ENCODE peak calls at places on chromosomes 11 and 22, in nine cellular contexts. F, C, H, R, U, M, V, W and P are unnamed samples. For H3K36me3, the result is how much of the 10 kb centered on the place peaks cover.

GRCh38 chr22:48105254-48105653 is 1342.8 kb downstream of the TBC1D22A start:
- DNase-seq in F (no peak), M (no peak), C (no peak), W (no peak), U (no peak), H (no peak), V (no peak), R (no peak), P (no peak)

GRCh38 chr11:8352852-8353505 is 89.3 kb upstream of the LMO1 start:
- DNase-seq in C (no peak), U (no peak), M (no peak), R (no peak), H (no peak), W (no peak), V (no peak), F (no peak), P (no peak)

GRCh38 chr11:9758676-9759518 is 95.0 kb downstream of the SWAP70 start:
- DNase-seq in M (peak), R (peak), V (peak), H (peak), F (peak), C (peak), W (peak), U (no peak), P (peak)

GRCh38 chr11:76215946-76216345 is 9.6 kb upstream of the WNT11 start:
- DNase-seq in M (no peak), R (no peak), C (no peak), F (no peak), U (no peak), V (peak), H (no peak), W (peak), P (no peak)

GRCh38 chr11:95135155-95135554 is 45.5 kb downstream of the ENDOD1 start:
- DNase-seq in V (no peak), W (no peak), R (peak), M (no peak), H (no peak), C (no peak), F (no peak), U (no peak), P (no peak)

GRCh38 chr11:102730036-102730815 is 5.5 kb upstream of the MMP8 start:
- DNase-seq in U (no peak), F (no peak), W (no peak), H (no peak), R (no peak), M (no peak), V (no peak), C (no peak), P (no peak)

GRCh38 chr11:130449996-130450419 is 1.6 kb downstream of the ADAMTS15 start:
- DNase-seq in V (peak), U (no peak), M (no peak), R (peak), H (peak), F (no peak), W (peak), C (peak), P (peak)

GRCh38 chr11:128269466-128269865 is 317.9 kb downstream of the ETS1 start:
- DNase-seq in F (no peak), W (no peak), C (no peak), R (no peak), U (no peak), H (no peak), M (no peak), V (no peak), P (no peak)

GRCh38 chr11:111359223-111360149 is 19.6 kb downstream of the POU2AF1 start:
- DNase-seq in C (no peak), V (no peak), M (no peak), R (no peak), H (peak), F (no peak), U (no peak), W (no peak), P (no peak)

GRCh38 chr11:125903753-125904659 is at the start of gene DDX25:
- DNase-seq in H (peak), U (peak), R (no peak), C (no peak), M (peak), W (no peak), V (no peak), F (no peak), P (no peak)

GRCh38 chr22:36775589-36775965 is 342 bp downstream of the IFT27 start:
- DNase-seq in M (peak), F (no peak), W (peak), C (no peak), U (peak), R (peak), H (peak), V (peak), P (no peak)

GRCh38 chr11:60485987-60486386 is 6.6 kb upstream of the MS4A12 start:
- DNase-seq in R (peak), W (no peak), U (peak), M (peak), C (no peak), H (peak), F (no peak), V (no peak), P (peak)

GRCh38 chr22:45240137-45240809 is 421 bp downstream of the KIAA0930 start:
- DNase-seq in M (no peak), W (no peak), F (no peak), R (no peak), H (peak), U (no peak), C (no peak), V (peak), P (no peak)

GRCh38 chr11:116373545-116373944 is 399.2 kb downstream of the BUD13 start:
- DNase-seq in M (no peak), H (no peak), F (no peak), R (no peak), W (no peak), C (no peak), V (no peak), U (no peak), P (no peak)

GRCh38 chr11:109859325-109859724 is 233.9 kb upstream of the ZC3H12C start:
- DNase-seq in C (no peak), H (no peak), V (no peak), W (no peak), R (no peak), F (no peak), U (no peak), M (no peak), P (no peak)

GRCh38 chr22:20130319-20130718 is 1.3 kb upstream of the ZDHHC8 start:
- DNase-seq in H (peak), U (no peak), R (peak), M (no peak), W (no peak), C (no peak), F (no peak), V (no peak), P (no peak)

GRCh38 chr22:25928038-25928437 is 186.1 kb downstream of the MYO18B start:
- DNase-seq in H (peak), V (no peak), C (no peak), U (no peak), R (no peak), M (no peak), W (no peak), F (no peak), P (no peak)

GRCh38 chr22:33726294-33726711 is 194.0 kb downstream of the LARGE1 start:
- DNase-seq in U (no peak), H (no peak), R (peak), C (no peak), F (no peak), W (no peak), M (no peak), V (no peak), P (no peak)

GRCh38 chr22:43824724-43825485 is 12.8 kb upstream of the EFCAB6 start:
- DNase-seq in C (peak), M (no peak), H (no peak), V (no peak), U (no peak), F (no peak), R (no peak), W (no peak), P (no peak)

GRCh38 chr11:78810489-78811090 is 235.9 kb upstream of the NARS2 start:
- DNase-seq in U (no peak), C (no peak), V (no peak), H (no peak), W (no peak), M (no peak), R (no peak), F (no peak), P (no peak)

GRCh38 chr11:75499423-75500305 is 26.1 kb downstream of the GDPD5 start:
- DNase-seq in R (no peak), C (peak), W (peak), U (no peak), F (no peak), V (no peak), H (peak), M (no peak), P (peak)

GRCh38 chr11:112996924-112997323 is 35.7 kb downstream of the NCAM1 start:
- DNase-seq in U (no peak), R (no peak), M (no peak), F (no peak), H (no peak), V (no peak), C (no peak), W (no peak), P (no peak)

DNA sequence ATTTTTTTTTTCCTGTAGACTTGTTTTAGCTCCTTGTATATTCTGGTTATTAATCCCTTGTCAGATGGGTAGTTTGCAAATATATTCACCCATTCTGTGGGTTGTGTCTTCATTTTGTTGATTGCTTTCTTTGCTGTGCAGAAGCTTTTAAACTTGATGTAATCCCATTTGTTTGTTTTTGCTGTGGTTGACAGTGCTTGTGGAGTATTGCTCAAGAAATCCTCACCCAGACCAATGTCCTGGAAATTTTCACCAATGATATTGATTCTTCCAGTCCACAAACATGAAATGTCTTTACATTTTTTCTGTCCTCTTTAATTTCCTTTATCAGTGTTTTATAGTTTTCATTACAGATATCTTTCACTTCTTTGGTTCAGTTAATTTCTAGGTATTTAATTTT is 55.6 kb upstream of the MRGPRX1 start:
- DNase-seq in W (no peak), R (no peak), U (no peak), F (no peak), V (no peak), H (no peak), C (no peak), M (no peak), P (no peak)
- H3K4me3 ChIP-seq in W (no peak), R (no peak), U (no peak), F (no peak), V (no peak), H (no peak), C (no peak), M (no peak), P (no peak)

GRCh38 chr22:41152902-41153301 is 52.2 kb upstream of the L3MBTL2 start:
- DNase-seq in F (no peak), C (no peak), U (no peak), V (no peak), W (no peak), M (no peak), R (no peak), H (no peak), P (no peak)
- H3K36me3 ChIP-seq in F (half or more), C (half or more), U (half or more), V (half or more), W (half or more), M (half or more), R (half or more), H (under half), P (half or more)

DNA sequence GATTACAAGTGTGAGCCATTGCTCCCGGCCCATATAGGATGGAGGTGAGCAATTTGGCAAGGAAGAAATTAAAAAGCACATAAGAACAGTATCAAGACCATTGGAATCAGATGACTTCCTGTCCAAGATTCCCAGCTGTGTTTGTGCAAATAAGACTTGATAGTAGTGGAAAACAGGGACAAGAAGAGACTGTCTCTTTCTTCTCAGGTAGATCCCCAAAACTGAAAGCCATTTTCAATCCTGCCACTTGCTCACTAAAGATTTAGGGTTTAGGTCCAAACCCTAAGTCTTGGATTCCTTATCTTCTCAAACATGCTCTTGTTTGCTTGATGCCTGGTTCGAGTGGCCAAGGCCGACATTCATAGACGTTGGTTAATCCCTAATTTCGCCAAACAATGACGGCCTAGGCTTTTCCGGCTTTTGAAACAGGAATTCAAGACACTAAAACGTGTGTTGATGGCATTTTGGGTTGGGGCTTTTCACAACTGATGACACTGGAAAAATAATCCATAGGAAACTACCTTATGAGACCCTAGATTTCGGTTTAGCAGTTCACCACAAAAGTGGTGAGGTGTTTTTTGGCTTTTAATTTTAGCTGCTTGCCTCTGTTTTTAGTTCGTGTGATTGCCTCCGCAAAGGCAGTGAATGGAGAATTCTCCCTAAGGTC is 1.0 kb upstream of the GTPBP1 start:
- DNase-seq in V (no peak), F (no peak), W (no peak), H (peak), R (no peak), U (no peak), M (no peak), C (no peak), P (no peak)
- H3K27ac ChIP-seq in V (peak), F (peak), W (peak), H (peak), R (peak), U (peak), M (peak), C (peak), P (peak)

DNA sequence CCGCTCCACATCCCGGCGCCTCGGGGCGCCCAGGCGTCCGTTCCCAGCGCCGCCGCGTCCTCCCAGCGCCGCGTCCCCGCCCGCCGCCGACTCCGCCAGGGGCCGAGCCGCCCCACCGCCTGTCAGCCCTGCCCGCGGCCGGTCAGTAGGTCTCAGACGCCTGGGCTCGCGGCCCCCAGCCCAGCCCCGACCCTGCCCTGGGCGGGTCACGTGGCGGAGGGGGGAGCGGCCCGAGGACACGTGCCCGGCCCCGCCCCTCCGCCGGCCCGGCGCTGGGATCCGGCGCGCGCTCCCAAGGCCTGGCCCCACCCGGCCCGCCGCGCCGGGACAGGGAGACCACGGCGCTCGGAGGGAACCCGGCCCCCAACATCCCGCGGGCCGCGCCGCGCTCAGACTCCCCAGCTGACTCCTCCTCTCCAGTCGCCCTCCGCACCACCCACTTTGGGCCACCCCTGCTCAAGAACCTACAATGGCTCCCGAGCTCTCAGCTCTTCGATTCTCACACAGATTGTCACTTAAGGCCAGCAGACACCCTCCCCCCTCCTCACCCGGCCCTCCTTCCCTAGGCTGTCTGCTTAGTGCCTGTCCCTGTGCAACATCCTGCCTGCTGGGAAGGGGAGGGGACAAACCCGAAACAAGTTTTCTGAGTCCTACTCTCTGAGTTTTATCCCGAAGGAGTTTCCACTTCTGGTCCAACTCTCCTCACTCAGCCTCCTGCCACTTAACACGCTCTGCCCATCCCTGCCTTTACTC is at the start of gene RAB3IL1:
- DNase-seq in U (peak), C (no peak), V (peak), F (no peak), R (peak), M (no peak), W (peak), H (peak), P (peak)
- H3K4me3 ChIP-seq in U (peak), C (peak), V (peak), F (peak), R (no peak), M (no peak), W (peak), H (peak), P (peak)

GRCh38 chr22:46537946-46538815 is 761 bp upstream of the CELSR1 start:
- DNase-seq in U (peak), C (no peak), W (peak), F (no peak), R (no peak), V (no peak), M (no peak), H (peak), P (no peak)

GRCh38 chr22:46537221-46537945 is at the start of gene CELSR1:
- DNase-seq in F (no peak), V (no peak), R (no peak), C (no peak), U (peak), H (peak), W (peak), M (peak), P (no peak)

GRCh38 chr22:46536559-46537220 is 730 bp downstream of the CELSR1 start:
- DNase-seq in M (no peak), H (peak), R (no peak), C (no peak), V (no peak), F (no peak), U (peak), W (peak), P (no peak)

GRCh38 chr22:46539169-46539568 is 1.7 kb upstream of the CELSR1 start:
- DNase-seq in U (no peak), C (no peak), W (no peak), H (no peak), M (no peak), R (no peak), F (no peak), V (no peak), P (no peak)

GRCh38 chr22:46538816-46539163 is 1.4 kb upstream of the CELSR1 start:
- DNase-seq in C (no peak), W (peak), V (no peak), F (no peak), H (no peak), M (no peak), U (no peak), R (no peak), P (no peak)
- H3K36me3 ChIP-seq in C (under half), W (under half), V (under half), F (under half), H (under half), M (under half), U (under half), R (under half), P (under half)

DNA sequence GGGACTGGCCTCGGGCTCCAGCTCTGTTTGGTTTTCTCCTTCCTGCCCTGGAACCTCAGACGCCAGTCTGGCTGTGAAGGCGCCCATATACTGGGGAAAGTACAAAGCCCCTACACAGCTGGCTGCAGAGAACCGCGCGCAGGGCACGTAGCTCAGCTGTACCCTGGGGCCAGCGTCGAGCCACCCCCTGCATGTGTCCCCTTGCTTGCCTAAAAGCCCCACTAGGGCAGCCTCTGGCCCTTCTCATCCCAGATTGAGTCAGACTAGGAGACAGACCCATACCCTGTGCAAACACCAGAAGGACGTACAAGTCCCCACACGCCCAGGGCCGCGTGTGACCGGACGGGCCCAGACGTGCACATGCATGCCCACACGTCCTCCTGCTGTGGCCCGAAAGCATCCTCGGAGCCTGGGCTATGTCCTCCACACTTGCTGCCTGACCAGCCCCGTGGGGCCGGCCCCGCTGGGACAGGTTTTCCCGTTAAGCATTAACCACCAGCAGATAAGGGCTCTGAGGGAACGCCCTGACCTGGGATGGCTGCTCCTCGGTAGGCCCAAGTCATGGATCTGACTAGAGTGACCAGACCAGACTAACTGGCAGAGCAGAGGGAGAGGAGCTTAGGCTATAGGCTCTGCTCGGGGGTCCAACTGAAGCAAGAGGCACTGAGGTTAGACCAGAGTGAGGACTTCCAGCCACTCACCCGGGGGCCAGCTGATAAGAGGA is 4.1 kb upstream of the SYT8 start:
- DNase-seq in V (no peak), C (no peak), W (no peak), R (peak), U (no peak), M (no peak), F (no peak), H (no peak), P (no peak)
- H3K27ac ChIP-seq in V (no peak), C (peak), W (no peak), R (peak), U (no peak), M (no peak), F (no peak), H (no peak), P (no peak)

GRCh38 chr22:17775781-17776470 is 1.7 kb upstream of the BID start:
- DNase-seq in F (no peak), R (no peak), M (no peak), W (no peak), C (no peak), H (no peak), U (no peak), V (no peak), P (no peak)

GRCh38 chr22:17778412-17778976 is 4.2 kb upstream of the BID start:
- DNase-seq in U (no peak), M (no peak), V (no peak), W (no peak), H (no peak), C (no peak), R (no peak), F (no peak), P (no peak)

GRCh38 chr22:17777717-17778044 is 3.4 kb upstream of the BID start:
- DNase-seq in F (no peak), W (no peak), U (no peak), V (no peak), H (no peak), C (no peak), R (no peak), M (no peak), P (no peak)

GRCh38 chr22:17774928-17775675 is 833 bp upstream of the BID start:
- DNase-seq in R (no peak), U (no peak), W (no peak), H (no peak), V (no peak), F (no peak), C (no peak), M (no peak), P (no peak)

GRCh38 chr22:17777005-17777716 is 2.9 kb upstream of the BID start:
- DNase-seq in R (no peak), W (no peak), V (no peak), M (peak), F (peak), C (no peak), H (no peak), U (no peak), P (no peak)
- H3K4me3 ChIP-seq in R (no peak), W (peak), V (peak), M (peak), F (peak), C (peak), H (no peak), U (no peak), P (no peak)

DNA sequence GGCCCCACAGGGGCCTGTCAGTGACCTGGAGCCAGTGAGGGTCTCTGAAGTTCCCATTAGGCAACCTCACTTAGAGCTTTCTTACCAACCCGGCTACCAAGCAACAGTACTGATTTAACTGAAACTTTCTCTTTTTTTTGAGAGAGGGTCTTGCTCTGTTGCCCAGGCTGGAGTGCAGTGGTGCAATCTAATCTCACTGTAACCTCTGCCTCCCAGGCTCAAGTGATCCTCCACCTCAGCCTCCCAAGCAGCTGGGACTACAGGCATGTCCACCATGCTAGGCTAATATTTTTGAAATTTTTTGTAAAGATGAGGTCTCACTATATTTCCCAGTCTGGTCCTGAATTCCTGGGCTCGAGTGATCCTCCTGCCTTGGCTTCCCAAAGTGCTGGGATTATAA is 42.5 kb downstream of the ARFGAP3 start:
- DNase-seq in H (no peak), V (no peak), C (no peak), W (no peak), M (no peak), U (no peak), R (no peak), F (no peak), P (no peak)
- H3K36me3 ChIP-seq in H (under half), V (under half), C (half or more), W (half or more), M (under half), U (half or more), R (under half), F (under half), P (under half)

GRCh38 chr22:49880281-49880680 is 26.6 kb downstream of the ZBED4 start:
- DNase-seq in F (no peak), C (no peak), R (no peak), M (no peak), U (no peak), V (no peak), W (no peak), H (peak), P (no peak)
- H3K27ac ChIP-seq in F (no peak), C (no peak), R (no peak), M (no peak), U (no peak), V (no peak), W (no peak), H (no peak), P (no peak)